ENCODE peak calls at places on chromosomes 4 and X, in ten cellular contexts. Y is BE2C, C is GM10248, J is OCI-LY7, X is activated B cell treated with CpG ODN at 0.5 μM for 24 hours, Q is suprapubic skin, U is MCF 10A, R is bronchial epithelial cell, I is Panc1, E is progenitor cell of endocrine pancreas. Z is an unnamed sample.

GRCh38 chr4:48906283-48907173 is at the start of gene OCIAD2:
- DNase-seq in J (peak), C (peak), X (peak), Y (peak), E (peak), Q (no peak), R (peak), U (peak), I (no peak), Z (peak)

GRCh38 chrX:9610774-9611392 is 146.0 kb downstream of the TBL1X start:
- DNase-seq in J (no peak), C (no peak), E (no peak), R (peak), Q (no peak), U (peak), X (no peak), Y (no peak), I (no peak), Z (no peak)

GRCh38 chrX:106718709-106719108 is 7.8 kb upstream of the RNF128 start:
- DNase-seq in Q (no peak), I (no peak), J (no peak), X (no peak), C (no peak), U (no peak), R (no peak), E (no peak), Y (no peak), Z (no peak)

GRCh38 chr4:130054895-130055294 is 958.9 kb downstream of the C4orf33 start:
- DNase-seq in C (no peak), Y (no peak), I (no peak), U (no peak), R (no peak), X (no peak), E (no peak), Q (no peak), J (no peak), Z (no peak)

GRCh38 chr4:83269256-83269655 is 15.3 kb downstream of the COQ2 start:
- DNase-seq in Q (no peak), X (no peak), Y (no peak), J (no peak), E (no peak), R (no peak), C (no peak), U (no peak), I (no peak), Z (no peak)

GRCh38 chr4:56757821-56758400 is 63.6 kb downstream of the SPINK2 start:
- DNase-seq in Y (peak), I (peak), J (peak), Q (no peak), C (peak), R (peak), E (peak), U (peak), X (peak), Z (peak)

GRCh38 chrX:133544105-133544504 is 128.8 kb upstream of the GPC4 start:
- DNase-seq in E (no peak), U (peak), Y (no peak), I (no peak), J (no peak), C (no peak), X (no peak), Q (no peak), R (peak), Z (no peak)

GRCh38 chr4:7630559-7631287 is 196.0 kb upstream of the PSAPL1 start:
- DNase-seq in C (no peak), Y (peak), I (peak), J (no peak), Q (no peak), E (no peak), U (peak), X (no peak), R (peak), Z (no peak)

GRCh38 chr4:9781343-9782135 is at the start of gene DRD5:
- DNase-seq in Y (no peak), I (no peak), X (no peak), J (no peak), R (no peak), Q (no peak), E (no peak), C (no peak), U (no peak), Z (no peak)

GRCh38 chrX:47523297-47523696 is 37.7 kb upstream of the ARAF start:
- DNase-seq in C (peak), E (peak), I (no peak), Q (peak), X (peak), U (peak), J (peak), R (peak), Y (peak), Z (peak)

GRCh38 chr4:83108101-83108861 is 6.2 kb downstream of the PLAC8 start:
- DNase-seq in C (no peak), Y (no peak), I (no peak), R (no peak), J (no peak), X (no peak), E (no peak), Q (no peak), U (no peak), Z (no peak)

GRCh38 chrX:685120-686032 is 54.8 kb downstream of the SHOX start:
- DNase-seq in Q (no peak), R (no peak), X (no peak), Y (no peak), U (no peak), C (no peak), E (no peak), I (no peak), J (no peak), Z (no peak)

GRCh38 chrX:65572971-65573370 is 38.4 kb upstream of the LAS1L start:
- DNase-seq in X (no peak), Y (no peak), R (no peak), I (no peak), C (no peak), Q (no peak), J (no peak), U (no peak), E (no peak), Z (no peak)

GRCh38 chr4:94305468-94306225 is 37.0 kb downstream of the HPGDS start:
- DNase-seq in J (no peak), U (no peak), X (no peak), Y (no peak), E (no peak), Q (no peak), C (no peak), I (no peak), R (no peak), Z (no peak)

GRCh38 chr4:136395212-136395722 is 1137.0 kb downstream of the PCDH18 start:
- DNase-seq in Y (no peak), J (no peak), U (no peak), I (no peak), Q (no peak), X (no peak), R (no peak), C (no peak), E (no peak), Z (no peak)

GRCh38 chr4:95124906-95125504 is 367.2 kb downstream of the BMPR1B start:
- DNase-seq in J (peak), Y (peak), C (peak), Q (no peak), I (peak), U (peak), X (no peak), E (no peak), R (peak), Z (no peak)

GRCh38 chrX:42466706-42467105 is 311.3 kb downstream of the PPP1R2C start:
- DNase-seq in Y (no peak), R (peak), E (no peak), J (no peak), C (no peak), I (no peak), U (peak), Q (no peak), X (no peak), Z (no peak)

GRCh38 chrX:55489315-55490009 is at the start of gene USP51:
- DNase-seq in U (no peak), J (peak), R (peak), C (peak), X (peak), Q (peak), I (no peak), E (no peak), Y (peak), Z (no peak)

GRCh38 chr4:54005475-54005874 is 58.9 kb downstream of the CHIC2 start:
- DNase-seq in I (no peak), Y (no peak), E (no peak), C (no peak), U (peak), X (no peak), R (no peak), J (no peak), Q (no peak), Z (no peak)

GRCh38 chrX:155216179-155216939 is at the start of gene VBP1:
- DNase-seq in Y (peak), I (peak), C (peak), U (peak), E (peak), J (peak), X (peak), R (peak), Q (peak), Z (peak)
- TF ChIP-seq CTCF in Y (peak), I (peak), C (peak), U (peak), E (peak), J (peak), X (no peak), R (peak), Q (no peak), Z (peak)

GRCh38 chrX:131747173-131747572 is 203.3 kb downstream of the OR13H1 start:
- DNase-seq in E (no peak), R (no peak), Q (no peak), I (peak), Y (no peak), X (no peak), J (no peak), C (no peak), U (peak), Z (no peak)

GRCh38 chrX:131752493-131753198 is 208.8 kb downstream of the OR13H1 start:
- DNase-seq in E (no peak), X (no peak), J (no peak), I (peak), Q (no peak), Y (no peak), R (no peak), C (no peak), U (peak), Z (no peak)
- TF ChIP-seq CTCF in E (no peak), X (no peak), J (no peak), I (no peak), Q (no peak), Y (no peak), R (no peak), C (no peak), U (no peak), Z (no peak)

GRCh38 chr4:23966720-23967119 is 76.9 kb upstream of the PPARGC1A start:
- DNase-seq in I (no peak), Y (peak), E (no peak), X (no peak), C (no peak), U (peak), Q (no peak), R (no peak), J (peak), Z (no peak)
- TF ChIP-seq CTCF in I (peak), Y (peak), E (peak), X (no peak), C (no peak), U (no peak), Q (no peak), R (peak), J (peak), Z (no peak)

DNA sequence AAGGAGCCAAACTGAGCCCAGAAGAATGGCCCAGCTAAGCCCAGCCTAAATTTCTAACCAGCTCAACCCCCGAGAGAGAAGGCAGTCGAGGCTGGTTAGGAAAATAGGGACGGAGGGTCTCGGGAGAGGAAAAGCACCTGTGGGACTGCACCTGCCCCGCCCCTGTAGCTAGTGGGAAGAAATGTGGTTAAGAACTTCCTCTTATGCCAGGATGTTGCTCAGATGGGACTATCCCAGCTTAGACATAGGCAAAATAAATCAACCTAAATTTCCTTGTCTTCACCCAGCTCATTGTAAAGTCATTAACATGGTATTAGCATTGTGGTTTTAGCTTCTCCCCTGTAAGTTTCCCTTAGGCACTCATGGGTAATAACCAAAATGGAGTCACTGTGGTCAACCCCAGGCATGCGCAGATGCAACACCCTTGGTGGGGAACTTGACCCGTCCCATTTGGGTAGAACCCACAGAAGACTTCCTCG is 86.8 kb downstream of the ZNF718 start:
- DNase-seq in C (no peak), I (no peak), R (no peak), Y (no peak), Q (no peak), E (no peak), U (no peak), J (peak), X (no peak), Z (no peak)
- TF ChIP-seq CTCF in C (no peak), I (no peak), R (no peak), Y (no peak), Q (no peak), E (no peak), U (no peak), J (no peak), X (no peak), Z (no peak)

DNA sequence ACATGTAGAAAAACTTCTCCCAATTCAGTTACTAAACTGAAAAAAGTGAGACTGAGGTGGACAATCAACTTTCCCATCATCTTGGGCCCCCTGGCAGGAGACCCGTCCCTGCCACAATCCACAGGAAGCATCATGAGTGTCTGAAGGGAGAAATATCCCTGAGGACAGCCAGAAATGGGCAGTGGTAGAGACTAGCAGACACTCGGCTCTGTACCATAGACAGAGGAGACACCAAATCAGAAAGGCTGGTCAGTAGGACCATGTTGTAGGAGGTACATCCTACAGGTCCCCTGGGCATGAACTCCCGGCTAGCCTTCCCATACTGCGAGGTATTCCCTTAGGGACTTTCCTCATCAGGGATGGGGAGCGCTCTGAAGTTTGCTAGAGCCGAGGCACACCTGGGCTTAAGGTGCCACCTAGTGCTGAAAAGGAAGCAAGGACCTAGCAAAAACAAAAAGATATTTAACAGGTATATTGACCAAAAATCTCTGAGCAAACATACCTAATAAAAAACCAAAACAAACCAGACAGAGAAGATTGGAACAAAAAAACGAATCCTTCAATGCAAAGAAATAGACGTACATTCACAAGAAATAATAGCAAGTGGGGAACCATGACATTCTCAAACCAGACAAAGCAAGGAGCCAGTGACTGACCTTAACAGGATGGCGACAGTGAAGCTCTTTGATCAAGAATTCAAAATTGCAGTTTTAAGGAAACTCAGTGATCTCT is 55.6 kb downstream of the HAUS3 start:
- DNase-seq in R (peak), E (peak), J (peak), X (no peak), I (no peak), Y (peak), U (peak), Q (no peak), C (no peak), Z (no peak)
- TF ChIP-seq CTCF in R (peak), E (peak), J (peak), X (no peak), I (peak), Y (peak), U (peak), Q (no peak), C (no peak), Z (no peak)

Z was measured in mesothelial cell of epicardium.